ENCODE peak calls at places on chromosomes 7 and 10, in six cellular contexts. D is neural crest cell; U is psoas muscle; E is activated CD8-positive, alpha-beta T cell treated with anti-CD3 and anti-CD28 coated beads for 36 hours; P is AG04450; J is OCI-LY7. G is an unnamed sample.

GRCh38 chr7:7681191-7681935 is 37.0 kb downstream of the RPA3 start:
- DNase-seq in D (no peak), U (no peak), E (peak; percentile 65), P (no peak), J (peak; percentile 75), G (peak; percentile 23)

GRCh38 chr10:129963076-129963830 is 821 bp downstream of the EBF3 start:
- DNase-seq in D (no peak), U (peak; percentile 56), E (no peak), P (no peak), J (no peak), G (no peak)

GRCh38 chr7:27071622-27072390 is 24.0 kb downstream of the HOXA1 start:
- DNase-seq in D (no peak), U (no peak), E (no peak), P (no peak), J (no peak), G (no peak)

GRCh38 chr7:33109758-33110238 is 594 bp upstream of the RP9 start:
- DNase-seq in D (no peak), U (no peak), E (peak; percentile 12), P (no peak), J (no peak), G (no peak)

GRCh38 chr7:128431221-128431620 is 21.4 kb upstream of the IMPDH1 start:
- DNase-seq in D (no peak), U (no peak), E (no peak), P (no peak), J (no peak), G (no peak)

GRCh38 chr7:105934577-105935185 is 28.4 kb upstream of the CDHR3 start:
- DNase-seq in D (no peak), U (no peak), E (peak; percentile 14), P (no peak), J (peak; percentile 55), G (no peak)

GRCh38 chr7:143393267-143394041 is 12.3 kb downstream of the ZYX start:
- DNase-seq in D (no peak), U (no peak), E (no peak), P (no peak), J (no peak), G (no peak)

GRCh38 chr10:132873395-132873794 is 69.0 kb downstream of the CFAP46 start:
- DNase-seq in D (no peak), U (no peak), E (no peak), P (no peak), J (no peak), G (no peak)

GRCh38 chr10:46543379-46544014 is 13.0 kb downstream of the GPRIN2 start:
- DNase-seq in D (no peak), U (no peak), E (peak; percentile 0), P (no peak), J (no peak), G (peak; percentile 1)

GRCh38 chr7:47088329-47089067 is 493.4 kb downstream of the TNS3 start:
- DNase-seq in D (peak; percentile 53), U (peak; percentile 54), E (peak; percentile 31), P (no peak), J (peak; percentile 45), G (peak; percentile 23)

GRCh38 chr7:158383665-158384064 is 204.0 kb downstream of the PTPRN2 start:
- DNase-seq in D (no peak), U (no peak), E (no peak), P (no peak), J (no peak), G (no peak)

GRCh38 chr7:150962743-150963399 is 15.2 kb downstream of the KCNH2 start:
- DNase-seq in D (peak; percentile 62), U (peak; percentile 31), E (peak; percentile 69), P (no peak), J (peak; percentile 72), G (no peak)

GRCh38 chr10:21359202-21359601 is 166.3 kb downstream of the SKIDA1 start:
- DNase-seq in D (no peak), U (no peak), E (no peak), P (no peak), J (no peak), G (no peak)

GRCh38 chr10:58299580-58299979 is 30.6 kb downstream of the CISD1 start:
- DNase-seq in D (peak; percentile 54), U (peak; percentile 27), E (peak; percentile 74), P (no peak), J (peak; percentile 70), G (peak; percentile 34)

GRCh38 chr7:139471740-139472353 is 11.6 kb downstream of the KLRG2 start:
- DNase-seq in D (no peak), U (no peak), E (no peak), P (no peak), J (no peak), G (no peak)

GRCh38 chr7:101239191-101239950 is 1.8 kb upstream of the CLDN15 start:
- DNase-seq in D (no peak), U (no peak), E (no peak), P (no peak), J (no peak), G (no peak)

GRCh38 chr7:110502893-110503465 is 587.9 kb upstream of the LRRN3 start:
- DNase-seq in D (no peak), U (no peak), E (no peak), P (peak; percentile 24), J (no peak), G (no peak)

GRCh38 chr7:1851731-1852531 is 181.9 kb downstream of the ELFN1 start:
- DNase-seq in D (no peak), U (peak; percentile 22), E (no peak), P (no peak), J (no peak), G (no peak)

GRCh38 chr7:11835260-11835659 is 3.3 kb upstream of the THSD7A start:
- DNase-seq in D (no peak), U (no peak), E (no peak), P (no peak), J (no peak), G (no peak)

GRCh38 chr7:139648941-139649425 is 125.5 kb downstream of the CLEC2L start:
- DNase-seq in D (no peak), U (peak; percentile 22), E (peak; percentile 69), P (no peak), J (peak; percentile 34), G (no peak)

GRCh38 chr10:21895932-21896331 is 107.6 kb downstream of the DNAJC1 start:
- DNase-seq in D (no peak), U (no peak), E (no peak), P (no peak), J (no peak), G (no peak)

GRCh38 chr7:91265693-91266066 is 1.4 kb downstream of the FZD1 start:
- DNase-seq in D (no peak), U (peak; percentile 13), E (no peak), P (no peak), J (no peak), G (no peak)

GRCh38 chr7:91263359-91264082 is 712 bp upstream of the FZD1 start:
- DNase-seq in D (peak; percentile 24), U (peak; percentile 42), E (no peak), P (no peak), J (no peak), G (no peak)

GRCh38 chr7:91264924-91265681 is 870 bp downstream of the FZD1 start:
- DNase-seq in D (peak; percentile 33), U (peak; percentile 48), E (peak; percentile 14), P (no peak), J (peak; percentile 46), G (peak; percentile 7)

GRCh38 chr7:91266067-91266930 is 2.1 kb downstream of the FZD1 start:
- DNase-seq in D (no peak), U (peak; percentile 16), E (no peak), P (no peak), J (no peak), G (no peak)

GRCh38 chr7:91264083-91264923 is at the start of gene FZD1:
- DNase-seq in D (peak; percentile 90), U (peak; percentile 97), E (peak; percentile 73), P (peak; percentile 96), J (peak; percentile 94), G (peak; percentile 96)
- TF ChIP-seq CTCF in D (peak; percentile 39), U (peak; percentile 17), E (no peak), P (peak; percentile 2), J (no peak), G (no peak)

DNA sequence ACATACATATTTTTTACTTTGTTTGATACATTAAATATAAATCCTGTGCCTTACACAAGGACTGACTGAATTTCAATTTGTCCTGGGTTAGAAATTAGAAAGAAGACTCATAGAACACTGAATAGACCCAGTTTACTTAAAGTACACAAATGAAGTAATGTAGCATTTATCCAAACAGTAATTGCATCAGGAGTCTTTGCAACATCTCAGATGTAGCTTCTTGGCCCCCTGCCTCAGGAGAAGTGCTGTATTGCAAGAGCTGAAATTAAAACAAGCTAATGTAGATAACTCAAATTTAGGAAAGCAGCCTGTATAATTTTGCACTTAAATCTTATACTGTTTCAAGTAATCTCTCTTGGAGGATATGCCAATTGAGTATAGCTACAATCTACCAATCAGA is 54.3 kb upstream of the KCND2 start:
- DNase-seq in D (no peak), U (peak; percentile 30), E (no peak), P (no peak), J (no peak), G (peak; percentile 30)
- TF ChIP-seq CTCF in D (no peak), U (no peak), E (no peak), P (no peak), J (no peak), G (no peak)

GRCh38 chr10:26780106-26780792 is 80.5 kb downstream of the ABI1 start:
- DNase-seq in D (no peak), U (no peak), E (no peak), P (no peak), J (no peak), G (no peak)
- TF ChIP-seq CTCF in D (no peak), U (no peak), E (no peak), P (no peak), J (no peak), G (no peak)

GRCh38 chr7:116403265-116403664 is 96.3 kb upstream of the CAV2 start:
- DNase-seq in D (no peak), U (no peak), E (no peak), P (no peak), J (no peak), G (no peak)

GRCh38 chr7:116405810-116406209 is 93.7 kb upstream of the CAV2 start:
- DNase-seq in D (no peak), U (no peak), E (no peak), P (no peak), J (no peak), G (no peak)

GRCh38 chr7:116401711-116402110 is 97.8 kb upstream of the CAV2 start:
- DNase-seq in D (no peak), U (no peak), E (no peak), P (no peak), J (no peak), G (no peak)

GRCh38 chr7:116407165-116407564 is 92.4 kb upstream of the CAV2 start:
- DNase-seq in D (no peak), U (no peak), E (no peak), P (no peak), J (no peak), G (no peak)

DNA sequence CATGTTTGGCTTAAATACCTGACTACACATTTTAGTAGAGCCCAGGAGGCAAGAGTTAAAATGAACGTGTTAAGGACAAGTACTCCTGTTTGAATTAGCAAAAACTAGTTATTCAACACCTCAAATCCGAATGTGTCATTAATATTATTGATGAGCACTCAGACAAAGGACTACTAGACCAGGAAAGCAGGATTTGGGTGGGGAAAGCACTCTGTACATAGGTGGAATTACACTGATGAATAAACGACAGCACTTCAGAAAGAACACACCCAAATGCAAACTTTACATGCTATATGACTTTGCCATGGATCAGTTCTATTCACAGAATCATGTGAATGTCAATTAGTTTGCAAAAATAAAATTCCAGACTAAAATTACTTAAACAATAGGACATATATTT is 95.1 kb upstream of the CAV2 start:
- DNase-seq in D (no peak), U (no peak), E (no peak), P (no peak), J (no peak), G (no peak)
- TF ChIP-seq CTCF in D (no peak), U (no peak), E (no peak), P (no peak), J (no peak), G (no peak)

GRCh38 chr7:21731977-21732376 is 189.1 kb downstream of the DNAH11 start:
- DNase-seq in D (no peak), U (no peak), E (no peak), P (no peak), J (no peak), G (no peak)
- TF ChIP-seq CTCF in D (no peak), U (no peak), E (no peak), P (no peak), J (no peak), G (no peak)